ENCODE peak calls at places on chromosomes 5 and 9, in five cellular contexts. N is heart right ventricle, A is neuronal stem cell, Q is breast epithelium, C is HFF-Myc. U is an unnamed sample.

GRCh38 chr9:107136296-107136695 is 146.8 kb upstream of the RAD23B start:
- DNase-seq in N (no peak), A (no peak), Q (no peak), C (no peak), U (no peak)

GRCh38 chr5:156888520-156888919 is 38.4 kb downstream of the PPP1R2B start:
- DNase-seq in N (no peak), A (no peak), Q (no peak), C (no peak), U (no peak)

GRCh38 chr9:125749951-125750655 is 2.9 kb downstream of the PBX3 start:
- DNase-seq in N (no peak), A (peak), Q (no peak), C (no peak), U (no peak)

GRCh38 chr9:69171049-69171448 is 3.0 kb upstream of the TJP2 start:
- DNase-seq in N (no peak), A (no peak), Q (peak), C (no peak), U (no peak)

GRCh38 chr9:114250235-114250568 is 72.7 kb upstream of the ORM1 start:
- DNase-seq in N (peak), A (no peak), Q (peak), C (peak), U (peak)

GRCh38 chr9:137301086-137301947 is 754 bp downstream of the NRARP start:
- DNase-seq in N (peak), A (peak), Q (no peak), C (no peak), U (no peak)

GRCh38 chr5:125153231-125153630 is 406.8 kb upstream of the ZNF608 start:
- DNase-seq in N (no peak), A (no peak), Q (no peak), C (no peak), U (no peak)

GRCh38 chr5:56840597-56840996 is 25.2 kb downstream of the MAP3K1 start:
- DNase-seq in N (no peak), A (no peak), Q (no peak), C (no peak), U (no peak)

DNA sequence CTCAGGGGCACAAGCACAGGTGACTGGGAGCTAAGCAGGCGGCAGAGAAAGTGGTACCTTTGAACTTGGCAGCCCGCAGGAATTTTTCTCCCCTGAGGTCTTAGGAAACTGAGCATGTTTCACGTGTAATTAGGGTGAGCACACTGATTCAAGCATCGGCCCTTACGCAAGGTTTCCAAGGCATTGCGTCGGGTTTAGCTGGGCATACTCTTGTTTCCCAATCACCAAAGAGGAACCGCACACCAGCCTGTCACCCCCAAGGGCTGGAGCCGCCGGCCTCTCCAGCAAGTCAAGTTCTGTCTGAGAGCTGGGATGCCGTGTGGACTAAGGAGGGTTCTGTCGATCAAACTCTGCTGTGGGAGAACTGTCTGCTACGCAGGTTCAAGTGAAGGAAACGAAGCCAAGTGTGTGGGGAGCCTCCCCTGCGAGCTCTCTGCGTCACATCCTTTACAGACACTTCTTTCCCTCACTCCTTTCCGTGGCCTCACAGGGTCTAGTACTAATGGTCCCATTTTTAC is 53.0 kb downstream of the ERGIC1 start:
- DNase-seq in N (peak), A (no peak), Q (peak), C (no peak), U (no peak)
- H3K4me3 ChIP-seq in N (no peak), A (no peak), Q (peak), C (no peak), U (no peak)

GRCh38 chr5:180067986-180068385 is 3.6 kb downstream of the RNF130 start:
- DNase-seq in N (no peak), A (no peak), Q (no peak), C (no peak), U (no peak)

GRCh38 chr5:180071418-180072255 is at the start of gene RNF130:
- DNase-seq in N (peak), A (peak), Q (peak), C (peak), U (peak)

GRCh38 chr5:180068519-180069090 is 3.0 kb downstream of the RNF130 start:
- DNase-seq in N (no peak), A (no peak), Q (no peak), C (no peak), U (no peak)

GRCh38 chr5:180070726-180071417 is 687 bp downstream of the RNF130 start:
- DNase-seq in N (peak), A (no peak), Q (peak), C (no peak), U (peak)

GRCh38 chr5:180069589-180070247 is 1.8 kb downstream of the RNF130 start:
- DNase-seq in N (no peak), A (no peak), Q (peak), C (no peak), U (no peak)
- H3K4me3 ChIP-seq in N (peak), A (peak), Q (peak), C (peak), U (peak)

DNA sequence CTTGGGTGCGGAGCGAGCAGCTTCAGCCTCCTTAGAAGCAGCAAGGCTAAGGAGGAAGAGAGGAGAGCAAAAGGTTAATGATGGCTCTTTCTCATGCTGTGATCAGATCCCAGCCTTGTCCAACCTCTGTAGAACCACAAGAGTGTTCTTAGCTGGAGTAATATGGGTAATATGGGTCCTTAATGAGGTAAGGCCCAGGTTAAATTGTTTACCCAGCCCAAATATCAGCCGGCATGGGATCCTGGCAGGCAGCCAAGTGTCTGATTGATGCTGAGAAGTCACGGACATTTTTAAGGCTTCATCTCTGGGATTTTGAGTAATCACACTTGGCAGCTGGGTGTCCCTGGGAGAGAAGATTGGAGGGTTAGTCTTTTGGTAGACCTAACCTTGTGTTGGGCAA is 32.3 kb downstream of the GLRA1 start:
- DNase-seq in N (no peak), A (no peak), Q (no peak), C (no peak), U (no peak)
- H3K4me3 ChIP-seq in N (no peak), A (no peak), Q (no peak), C (no peak), U (no peak)

DNA sequence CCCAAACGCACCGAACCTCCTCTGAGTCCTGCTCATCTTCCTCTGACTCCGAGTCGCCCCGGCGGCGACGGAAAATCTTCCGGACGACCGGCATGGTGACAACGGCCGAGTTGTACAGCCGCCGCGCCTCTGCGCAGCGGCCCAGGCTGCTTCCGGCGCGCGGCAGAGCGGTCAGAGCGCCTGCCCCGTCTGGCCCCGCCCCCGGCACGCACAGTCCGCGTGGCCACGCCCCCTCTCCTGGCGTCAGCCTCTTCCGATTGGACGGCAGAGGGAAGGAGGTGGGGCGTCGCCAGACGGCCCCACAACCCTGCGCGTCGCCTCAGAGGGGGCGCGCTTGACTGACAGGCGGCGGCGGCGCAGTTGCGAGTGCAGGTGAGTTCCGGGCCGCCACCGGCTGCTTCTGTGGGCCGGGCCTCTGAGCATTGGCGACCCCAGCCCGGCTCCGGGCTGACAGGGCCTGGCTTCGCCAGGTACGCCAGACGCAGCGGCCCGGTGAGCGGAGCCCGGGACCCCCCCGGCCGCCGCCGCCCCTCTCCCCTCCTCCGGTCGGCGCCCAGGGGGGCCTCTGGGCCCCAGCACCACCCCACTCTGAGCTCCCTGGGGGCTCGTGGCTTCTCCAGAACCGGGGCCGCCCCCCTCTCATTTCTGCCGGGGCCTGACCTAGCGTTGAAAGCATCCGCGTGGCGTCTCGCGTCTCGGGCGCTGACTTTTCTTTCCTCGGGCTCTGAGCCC is at the start of the genes C9orf78 and USP20:
- DNase-seq in N (peak), A (peak), Q (peak), C (peak), U (peak)
- H3K4me3 ChIP-seq in N (peak), A (peak), Q (peak), C (peak), U (peak)